ENCODE peak calls at places on chromosomes 13 and 19, in eight cellular contexts. One of them, this sample, is unnamed.

GRCh38 chr19:31718041-31718440 is 368.8 kb upstream of the TSHZ3 start:
- DNase-seq in adrenal gland: no peak
- DNase-seq in heart left ventricle: no peak
- DNase-seq in IMR-90: no peak
- DNase-seq in suprapubic skin: no peak
- DNase-seq in breast epithelium: no peak
- DNase-seq in A549: no peak
- DNase-seq in ovary: no peak
- DNase-seq in this sample: no peak

GRCh38 chr19:16266586-16266942 is 58.1 kb upstream of the KLF2 start:
- DNase-seq in adrenal gland: no peak
- DNase-seq in heart left ventricle: no peak
- DNase-seq in IMR-90: no peak
- DNase-seq in suprapubic skin: no peak
- DNase-seq in breast epithelium: no peak
- DNase-seq in A549: no peak
- DNase-seq in ovary: no peak
- DNase-seq in this sample: no peak

GRCh38 chr13:45873491-45874360 is 22.2 kb upstream of the SIAH3 start:
- DNase-seq in adrenal gland: no peak
- DNase-seq in heart left ventricle: no peak
- DNase-seq in IMR-90: no peak
- DNase-seq in suprapubic skin: no peak
- DNase-seq in breast epithelium: no peak
- DNase-seq in A549: no peak
- DNase-seq in ovary: no peak
- DNase-seq in this sample: no peak

GRCh38 chr19:55578761-55579747 is 1.6 kb downstream of the ZNF579 start:
- DNase-seq in adrenal gland: no peak
- DNase-seq in heart left ventricle: no peak
- DNase-seq in IMR-90: no peak
- DNase-seq in suprapubic skin: no peak
- DNase-seq in breast epithelium: no peak
- DNase-seq in A549: no peak
- DNase-seq in ovary: no peak
- DNase-seq in this sample: no peak

GRCh38 chr13:41971848-41972247 is 10.9 kb upstream of the VWA8 start:
- DNase-seq in adrenal gland: no peak
- DNase-seq in heart left ventricle: no peak
- DNase-seq in IMR-90: no peak
- DNase-seq in suprapubic skin: no peak
- DNase-seq in breast epithelium: no peak
- DNase-seq in A549: no peak
- DNase-seq in ovary: no peak
- DNase-seq in this sample: no peak

GRCh38 chr13:50425772-50426171 is 410.5 kb downstream of the KCNRG start:
- DNase-seq in adrenal gland: no peak
- DNase-seq in heart left ventricle: no peak
- DNase-seq in IMR-90: no peak
- DNase-seq in suprapubic skin: no peak
- DNase-seq in breast epithelium: no peak
- DNase-seq in A549: no peak
- DNase-seq in ovary: no peak
- DNase-seq in this sample: no peak

GRCh38 chr19:1365306-1365963 is 18.3 kb upstream of the NDUFS7 start:
- DNase-seq in adrenal gland: no peak
- DNase-seq in heart left ventricle: no peak
- DNase-seq in IMR-90: no peak
- DNase-seq in suprapubic skin: no peak
- DNase-seq in breast epithelium: no peak
- DNase-seq in A549: no peak
- DNase-seq in ovary: no peak
- DNase-seq in this sample: no peak

GRCh38 chr13:73677041-73677589 is 457.1 kb downstream of the KLF12 start:
- DNase-seq in adrenal gland: no peak
- DNase-seq in heart left ventricle: no peak
- DNase-seq in IMR-90: peak; percentile 71
- DNase-seq in suprapubic skin: no peak
- DNase-seq in breast epithelium: no peak
- DNase-seq in A549: peak; percentile 65
- DNase-seq in ovary: no peak
- DNase-seq in this sample: no peak

GRCh38 chr13:90919153-90919552 is 428.3 kb upstream of the MIR17HG start:
- DNase-seq in adrenal gland: no peak
- DNase-seq in heart left ventricle: no peak
- DNase-seq in IMR-90: no peak
- DNase-seq in suprapubic skin: no peak
- DNase-seq in breast epithelium: no peak
- DNase-seq in A549: no peak
- DNase-seq in ovary: no peak
- DNase-seq in this sample: no peak

GRCh38 chr19:30665449-30665848 is 293.3 kb downstream of the ZNF536 start:
- DNase-seq in adrenal gland: no peak
- DNase-seq in heart left ventricle: no peak
- DNase-seq in IMR-90: no peak
- DNase-seq in suprapubic skin: no peak
- DNase-seq in breast epithelium: no peak
- DNase-seq in A549: no peak
- DNase-seq in ovary: no peak
- DNase-seq in this sample: no peak

GRCh38 chr13:46961719-46962118 is 64.9 kb upstream of the HTR2A start:
- DNase-seq in adrenal gland: no peak
- DNase-seq in heart left ventricle: no peak
- DNase-seq in IMR-90: peak; percentile 89
- DNase-seq in suprapubic skin: no peak
- DNase-seq in breast epithelium: no peak
- DNase-seq in A549: no peak
- DNase-seq in ovary: no peak
- DNase-seq in this sample: no peak

GRCh38 chr13:42266464-42266863 is 5.5 kb upstream of the AKAP11 start:
- DNase-seq in adrenal gland: no peak
- DNase-seq in heart left ventricle: peak; percentile 16
- DNase-seq in IMR-90: peak; percentile 79
- DNase-seq in suprapubic skin: no peak
- DNase-seq in breast epithelium: no peak
- DNase-seq in A549: no peak
- DNase-seq in ovary: no peak
- DNase-seq in this sample: no peak

GRCh38 chr19:58024661-58025060 is 9.2 kb upstream of the ZSCAN1 start:
- DNase-seq in adrenal gland: no peak
- DNase-seq in heart left ventricle: no peak
- DNase-seq in IMR-90: no peak
- DNase-seq in suprapubic skin: no peak
- DNase-seq in breast epithelium: no peak
- DNase-seq in A549: no peak
- DNase-seq in ovary: no peak
- DNase-seq in this sample: no peak

GRCh38 chr19:30447276-30447870 is 75.2 kb downstream of the ZNF536 start:
- DNase-seq in adrenal gland: no peak
- DNase-seq in heart left ventricle: no peak
- DNase-seq in IMR-90: no peak
- DNase-seq in suprapubic skin: no peak
- DNase-seq in breast epithelium: no peak
- DNase-seq in A549: no peak
- DNase-seq in ovary: no peak
- DNase-seq in this sample: no peak

GRCh38 chr13:108306768-108307332 is 37.3 kb downstream of the TNFSF13B start:
- DNase-seq in adrenal gland: no peak
- DNase-seq in heart left ventricle: no peak
- DNase-seq in IMR-90: no peak
- DNase-seq in suprapubic skin: no peak
- DNase-seq in breast epithelium: no peak
- DNase-seq in A549: no peak
- DNase-seq in ovary: no peak
- DNase-seq in this sample: no peak

GRCh38 chr13:75461314-75461713 is 20.7 kb downstream of the TBC1D4 start:
- DNase-seq in adrenal gland: no peak
- DNase-seq in heart left ventricle: no peak
- DNase-seq in IMR-90: peak; percentile 15
- DNase-seq in suprapubic skin: no peak
- DNase-seq in breast epithelium: no peak
- DNase-seq in A549: no peak
- DNase-seq in ovary: no peak
- DNase-seq in this sample: no peak

GRCh38 chr19:17556995-17557394 is 1.5 kb downstream of the COLGALT1 start:
- DNase-seq in adrenal gland: no peak
- DNase-seq in heart left ventricle: no peak
- DNase-seq in IMR-90: no peak
- DNase-seq in suprapubic skin: no peak
- DNase-seq in breast epithelium: no peak
- DNase-seq in A549: no peak
- DNase-seq in ovary: no peak
- DNase-seq in this sample: no peak

GRCh38 chr13:91726666-91727065 is 328.2 kb downstream of the GPC5 start:
- DNase-seq in adrenal gland: no peak
- DNase-seq in heart left ventricle: no peak
- DNase-seq in IMR-90: no peak
- DNase-seq in suprapubic skin: no peak
- DNase-seq in breast epithelium: no peak
- DNase-seq in A549: no peak
- DNase-seq in ovary: no peak
- DNase-seq in this sample: no peak

GRCh38 chr13:23440821-23441608 is 7.5 kb upstream of the SACS start:
- DNase-seq in adrenal gland: no peak
- DNase-seq in heart left ventricle: peak; percentile 33
- DNase-seq in IMR-90: peak; percentile 15
- DNase-seq in suprapubic skin: no peak
- DNase-seq in breast epithelium: no peak
- DNase-seq in A549: peak; percentile 20
- DNase-seq in ovary: no peak
- DNase-seq in this sample: no peak

GRCh38 chr19:1087813-1088418 is 7.3 kb downstream of the POLR2E start:
- DNase-seq in adrenal gland: no peak
- DNase-seq in heart left ventricle: peak; percentile 60
- DNase-seq in IMR-90: no peak
- DNase-seq in suprapubic skin: no peak
- DNase-seq in breast epithelium: no peak
- DNase-seq in A549: no peak
- DNase-seq in ovary: no peak
- DNase-seq in this sample: no peak

GRCh38 chr19:48636859-48637448 is at the start of gene DBP:
- DNase-seq in adrenal gland: peak; percentile 73
- DNase-seq in heart left ventricle: no peak
- DNase-seq in IMR-90: no peak
- DNase-seq in suprapubic skin: no peak
- DNase-seq in breast epithelium: no peak
- DNase-seq in A549: peak; percentile 79
- DNase-seq in ovary: no peak
- DNase-seq in this sample: no peak

DNA sequence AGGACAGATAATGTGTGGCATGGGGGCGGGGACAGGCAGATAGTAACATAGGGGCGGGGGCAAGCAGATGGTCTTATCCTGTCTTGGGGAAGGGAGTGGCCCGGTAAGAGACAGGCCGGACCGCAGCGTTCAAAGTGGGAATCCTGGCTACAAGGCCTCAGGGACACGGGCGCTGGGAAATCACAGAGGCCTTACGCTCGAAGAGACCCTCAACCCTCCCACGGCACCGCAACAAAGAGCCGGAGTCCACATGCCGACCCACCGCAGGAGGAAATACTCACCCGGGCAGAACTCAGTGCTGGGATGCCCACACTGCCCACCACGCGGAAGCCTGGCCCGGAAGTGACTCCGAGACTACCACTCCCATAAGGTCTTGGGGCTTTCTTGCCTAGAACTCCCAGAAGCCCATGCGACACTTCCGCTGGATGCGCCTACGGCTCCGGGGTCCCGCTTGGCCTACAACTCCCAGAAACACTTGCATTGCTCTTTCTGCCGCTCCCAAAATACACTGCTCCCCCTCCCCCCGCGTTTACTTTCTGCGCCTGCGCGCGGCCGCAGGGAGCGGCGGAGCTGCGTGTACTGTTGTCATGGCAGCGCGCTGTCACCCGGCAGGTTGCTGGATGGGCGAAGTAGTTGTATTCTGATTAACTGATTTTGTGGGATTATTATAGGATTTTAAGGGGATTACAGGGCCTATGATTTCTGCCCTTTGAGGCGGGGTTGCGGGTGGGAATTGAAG is at the start of gene CTU1:
- DNase-seq in adrenal gland: peak; percentile 99
- DNase-seq in heart left ventricle: peak; percentile 98
- DNase-seq in IMR-90: peak; percentile 99
- DNase-seq in suprapubic skin: peak; percentile 99
- DNase-seq in breast epithelium: peak; percentile 96
- DNase-seq in A549: peak; percentile 100
- DNase-seq in ovary: peak; percentile 98
- DNase-seq in this sample: peak; percentile 99
- TF ChIP-seq POLR2A in adrenal gland: no peak
- TF ChIP-seq POLR2A in heart left ventricle: no peak
- TF ChIP-seq POLR2A in IMR-90: peak; percentile 82
- TF ChIP-seq POLR2A in suprapubic skin: no peak
- TF ChIP-seq POLR2A in breast epithelium: peak; percentile 31
- TF ChIP-seq POLR2A in A549: peak; percentile 81
- TF ChIP-seq POLR2A in ovary: peak; percentile 42
- TF ChIP-seq POLR2A in this sample: peak; percentile 38

DNA sequence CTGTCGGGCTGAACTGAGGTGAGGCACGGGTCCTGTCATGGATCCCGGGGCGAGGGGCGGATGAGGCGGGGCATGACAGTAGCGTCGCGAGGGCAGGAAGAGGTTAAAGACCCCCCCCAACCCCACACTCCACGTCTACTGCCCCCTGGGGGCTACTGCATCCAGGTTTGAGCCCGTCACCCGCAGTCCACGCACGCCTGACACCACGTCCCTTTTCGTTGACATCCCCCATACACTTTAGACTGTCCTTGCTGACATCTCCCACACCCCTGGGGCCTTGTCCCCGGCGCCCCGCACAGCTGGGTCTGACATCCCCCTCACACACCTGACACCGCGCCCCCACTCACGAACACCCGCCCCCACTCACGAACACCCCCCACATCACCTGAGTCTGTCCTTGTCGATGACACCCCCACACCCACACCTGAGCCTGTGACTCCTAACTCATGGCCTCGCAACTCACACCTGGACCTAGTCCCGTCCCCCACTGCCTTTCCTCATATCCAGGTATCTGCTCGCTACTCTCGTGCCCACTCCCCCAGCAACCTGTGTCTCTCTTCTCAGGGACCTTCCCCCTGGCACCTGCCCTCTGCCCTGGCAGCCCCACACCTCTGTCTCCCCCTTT is 416 bp downstream of the SLC25A42 start:
- DNase-seq in adrenal gland: no peak
- DNase-seq in heart left ventricle: peak; percentile 17
- DNase-seq in IMR-90: no peak
- DNase-seq in suprapubic skin: no peak
- DNase-seq in breast epithelium: no peak
- DNase-seq in A549: peak; percentile 19
- DNase-seq in ovary: no peak
- DNase-seq in this sample: no peak
- TF ChIP-seq CTCF in adrenal gland: no peak
- TF ChIP-seq CTCF in heart left ventricle: no peak
- TF ChIP-seq CTCF in IMR-90: peak; percentile 35
- TF ChIP-seq CTCF in suprapubic skin: no peak
- TF ChIP-seq CTCF in breast epithelium: no peak
- TF ChIP-seq CTCF in A549: no peak
- TF ChIP-seq CTCF in ovary: peak; percentile 9
- TF ChIP-seq CTCF in this sample: no peak

GRCh38 chr19:3980353-3981251 is 4.7 kb downstream of the EEF2 start:
- DNase-seq in adrenal gland: no peak
- DNase-seq in heart left ventricle: no peak
- DNase-seq in IMR-90: no peak
- DNase-seq in suprapubic skin: peak; percentile 66
- DNase-seq in breast epithelium: no peak
- DNase-seq in A549: no peak
- DNase-seq in ovary: peak; percentile 30
- DNase-seq in this sample: peak; percentile 64
- TF ChIP-seq POLR2A in adrenal gland: no peak
- TF ChIP-seq POLR2A in heart left ventricle: no peak
- TF ChIP-seq POLR2A in IMR-90: no peak
- TF ChIP-seq POLR2A in suprapubic skin: no peak
- TF ChIP-seq POLR2A in breast epithelium: no peak
- TF ChIP-seq POLR2A in A549: no peak
- TF ChIP-seq POLR2A in ovary: no peak
- TF ChIP-seq POLR2A in this sample: no peak

GRCh38 chr19:22882797-22883196 is 50.7 kb downstream of the ZNF723 start:
- DNase-seq in adrenal gland: no peak
- DNase-seq in heart left ventricle: no peak
- DNase-seq in IMR-90: peak; percentile 13
- DNase-seq in suprapubic skin: no peak
- DNase-seq in breast epithelium: no peak
- DNase-seq in A549: peak; percentile 40
- DNase-seq in ovary: no peak
- DNase-seq in this sample: no peak
- TF ChIP-seq CTCF in adrenal gland: peak; percentile 8
- TF ChIP-seq CTCF in heart left ventricle: peak; percentile 52
- TF ChIP-seq CTCF in IMR-90: peak; percentile 28
- TF ChIP-seq CTCF in suprapubic skin: no peak
- TF ChIP-seq CTCF in breast epithelium: no peak
- TF ChIP-seq CTCF in A549: peak; percentile 15
- TF ChIP-seq CTCF in ovary: peak; percentile 55
- TF ChIP-seq CTCF in this sample: peak; percentile 34